ENCODE peak calls at places on chromosomes 11 and 22, in nine cellular contexts. R is mammary epithelial cell, V is Peyer's patch, N is body of pancreas, K is kidney, P is A549, A is psoas muscle, G is right lobe of liver, B is H9. I is an unnamed sample. For H3K4me1, the result is how much of the 10 kb centered on the place peaks cover.

GRCh38 chr11:122007611-122008071 is 108.4 kb downstream of the BLID start:
- DNase-seq in R (no peak), V (no peak), N (peak), K (no peak), P (no peak), A (peak), G (no peak), B (no peak), I (peak)

GRCh38 chr11:44943696-44944095 is 7.0 kb downstream of the TP53I11 start:
- DNase-seq in R (no peak), V (peak), N (peak), K (no peak), P (no peak), A (no peak), G (no peak), B (no peak), I (no peak)

GRCh38 chr11:17744151-17744940 is 9.8 kb downstream of the KCNC1 start:
- DNase-seq in R (no peak), V (no peak), N (no peak), K (peak), P (no peak), A (no peak), G (no peak), B (no peak), I (no peak)

GRCh38 chr11:124174001-124174400 is 9.1 kb upstream of the OR10D3 start:
- DNase-seq in R (peak), V (no peak), N (no peak), K (no peak), P (peak), A (no peak), G (no peak), B (peak), I (no peak)

GRCh38 chr11:45662665-45663485 is 2.5 kb downstream of the CHST1 start:
- DNase-seq in R (peak), V (no peak), N (no peak), K (peak), P (peak), A (no peak), G (no peak), B (no peak), I (no peak)

GRCh38 chr11:33687733-33688479 is 12.7 kb downstream of the C11orf91 start:
- DNase-seq in R (peak), V (no peak), N (peak), K (no peak), P (peak), A (no peak), G (no peak), B (no peak), I (peak)

GRCh38 chr22:45804986-45805325 is 133.3 kb downstream of the ATXN10 start:
- DNase-seq in R (peak), V (no peak), N (no peak), K (no peak), P (peak), A (no peak), G (no peak), B (no peak), I (no peak)

GRCh38 chr11:88359529-88359928 is 22.0 kb upstream of the CTSC start:
- DNase-seq in R (no peak), V (no peak), N (no peak), K (no peak), P (no peak), A (no peak), G (no peak), B (no peak), I (no peak)

GRCh38 chr11:61329871-61330270 is 3.0 kb downstream of the DDB1 start:
- DNase-seq in R (no peak), V (no peak), N (no peak), K (no peak), P (no peak), A (no peak), G (no peak), B (no peak), I (no peak)

GRCh38 chr11:62725686-62726085 is 1.6 kb downstream of the HNRNPUL2 start:
- DNase-seq in R (peak), V (no peak), N (no peak), K (no peak), P (no peak), A (no peak), G (no peak), B (no peak), I (no peak)

GRCh38 chr11:83168756-83169155 is 11.8 kb downstream of the PCF11 start:
- DNase-seq in R (no peak), V (no peak), N (no peak), K (no peak), P (no peak), A (no peak), G (no peak), B (no peak), I (no peak)

GRCh38 chr11:74257934-74258553 is 53.4 kb downstream of the P4HA3 start:
- DNase-seq in R (no peak), V (no peak), N (peak), K (no peak), P (peak), A (peak), G (no peak), B (no peak), I (peak)

GRCh38 chr22:38709306-38709705 is 3.6 kb downstream of the GTPBP1 start:
- DNase-seq in R (no peak), V (no peak), N (no peak), K (no peak), P (no peak), A (no peak), G (no peak), B (no peak), I (no peak)

GRCh38 chr22:33492210-33492651 is 428.0 kb downstream of the LARGE1 start:
- DNase-seq in R (no peak), V (no peak), N (peak), K (no peak), P (no peak), A (no peak), G (no peak), B (no peak), I (no peak)

GRCh38 chr11:121696177-121696863 is 243.6 kb upstream of the SORL1-AS1 start:
- DNase-seq in R (peak), V (no peak), N (peak), K (no peak), P (no peak), A (no peak), G (no peak), B (no peak), I (peak)

GRCh38 chr11:73316422-73316821 is 8.3 kb downstream of the ARHGEF17 start:
- DNase-seq in R (no peak), V (no peak), N (no peak), K (no peak), P (no peak), A (no peak), G (no peak), B (no peak), I (no peak)

GRCh38 chr11:121344824-121345223 is 52.3 kb downstream of the SC5D start:
- DNase-seq in R (no peak), V (no peak), N (no peak), K (no peak), P (no peak), A (no peak), G (no peak), B (no peak), I (no peak)

GRCh38 chr11:104529213-104529612 is 365.3 kb upstream of the PDGFD start:
- DNase-seq in R (no peak), V (no peak), N (no peak), K (no peak), P (no peak), A (no peak), G (no peak), B (no peak), I (no peak)

GRCh38 chr11:110989734-110990133 is 255.8 kb upstream of the POU2AF2 start:
- DNase-seq in R (peak), V (no peak), N (no peak), K (no peak), P (no peak), A (peak), G (no peak), B (no peak), I (no peak)

GRCh38 chr22:27580311-27580897 is 221.2 kb downstream of the MN1 start:
- DNase-seq in R (no peak), V (no peak), N (no peak), K (no peak), P (peak), A (no peak), G (no peak), B (no peak), I (no peak)

GRCh38 chr22:39478461-39478860 is 21.6 kb downstream of the MGAT3 start:
- DNase-seq in R (peak), V (no peak), N (peak), K (peak), P (no peak), A (no peak), G (no peak), B (peak), I (peak)

GRCh38 chr22:29840498-29840897 is 2.4 kb upstream of the ASCC2 start:
- DNase-seq in R (peak), V (no peak), N (no peak), K (no peak), P (no peak), A (no peak), G (no peak), B (no peak), I (no peak)

GRCh38 chr11:75199412-75199955 is 41.1 kb upstream of the TPBGL start:
- DNase-seq in R (no peak), V (no peak), N (no peak), K (no peak), P (no peak), A (no peak), G (no peak), B (no peak), I (no peak)

GRCh38 chr11:1946812-1947480 is at the start of gene MRPL23:
- DNase-seq in R (no peak), V (no peak), N (peak), K (no peak), P (no peak), A (peak), G (no peak), B (no peak), I (no peak)

GRCh38 chr11:112477929-112478317 is 217.3 kb upstream of the PLET1 start:
- DNase-seq in R (peak), V (no peak), N (no peak), K (no peak), P (no peak), A (no peak), G (no peak), B (no peak), I (no peak)

GRCh38 chr11:7600205-7600775 is 73.0 kb downstream of the CYB5R2 start:
- DNase-seq in R (peak), V (no peak), N (peak), K (no peak), P (peak), A (peak), G (peak), B (no peak), I (peak)

DNA sequence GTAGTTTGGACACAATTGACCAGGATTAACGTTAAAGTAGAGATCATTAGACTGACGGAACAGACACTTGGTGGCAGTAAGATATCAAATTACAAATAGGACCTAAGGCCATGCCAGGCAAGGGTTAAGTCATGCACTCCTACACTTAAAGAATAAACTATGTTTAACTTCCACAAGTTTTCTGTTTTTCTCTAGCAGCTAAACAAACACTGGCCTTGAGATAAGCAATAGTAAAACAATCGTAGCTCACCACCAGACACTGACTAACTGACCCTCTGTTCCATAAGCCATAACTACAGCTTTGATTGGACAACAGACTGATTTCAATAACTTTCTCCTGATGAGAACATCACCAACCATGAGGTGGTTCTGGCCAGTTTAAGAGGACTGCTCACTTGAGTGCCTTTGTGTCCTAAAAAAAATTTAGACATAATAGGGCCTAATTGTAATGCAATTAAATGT is 2.0 kb upstream of the CEP126 start:
- DNase-seq in R (no peak), V (no peak), N (no peak), K (no peak), P (peak), A (no peak), G (no peak), B (no peak), I (no peak)
- TF ChIP-seq CTCF in R (no peak), V (no peak), N (no peak), K (no peak), P (peak), A (no peak), G (no peak), B (no peak), I (no peak)

DNA sequence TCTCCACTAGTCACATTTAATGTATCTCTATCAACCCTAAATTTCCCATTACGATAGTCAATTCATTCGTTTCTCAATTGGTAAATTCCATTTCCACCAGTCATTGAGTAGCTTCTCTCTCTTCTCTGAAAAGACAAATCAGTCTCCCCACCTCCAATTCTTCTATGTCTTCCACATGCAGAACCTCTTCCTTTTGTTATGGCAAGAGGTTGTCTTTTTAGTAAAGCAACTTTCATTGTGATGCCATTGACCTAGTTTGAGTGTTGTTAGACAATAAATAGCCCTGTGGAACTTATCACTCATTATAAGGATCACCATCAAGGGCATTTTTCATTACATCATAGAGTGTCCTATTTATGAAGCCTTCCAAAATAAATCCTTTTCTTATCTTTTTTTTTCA is 340.9 kb downstream of the LRRC4C start:
- DNase-seq in R (no peak), V (no peak), N (no peak), K (no peak), P (no peak), A (no peak), G (no peak), B (no peak), I (no peak)
- H3K4me1 ChIP-seq in R (under half), V (under half), N (under half), K (under half), P (under half), A (under half), G (under half), B (under half), I (under half)

GRCh38 chr11:69854719-69855118 is 35.5 kb upstream of the FGF3 start:
- DNase-seq in R (peak), V (no peak), N (no peak), K (no peak), P (peak), A (no peak), G (no peak), B (no peak), I (no peak)
- H3K27ac ChIP-seq in R (peak), V (no peak), N (no peak), K (no peak), P (no peak), A (no peak), G (no peak), B (no peak), I (no peak)

DNA sequence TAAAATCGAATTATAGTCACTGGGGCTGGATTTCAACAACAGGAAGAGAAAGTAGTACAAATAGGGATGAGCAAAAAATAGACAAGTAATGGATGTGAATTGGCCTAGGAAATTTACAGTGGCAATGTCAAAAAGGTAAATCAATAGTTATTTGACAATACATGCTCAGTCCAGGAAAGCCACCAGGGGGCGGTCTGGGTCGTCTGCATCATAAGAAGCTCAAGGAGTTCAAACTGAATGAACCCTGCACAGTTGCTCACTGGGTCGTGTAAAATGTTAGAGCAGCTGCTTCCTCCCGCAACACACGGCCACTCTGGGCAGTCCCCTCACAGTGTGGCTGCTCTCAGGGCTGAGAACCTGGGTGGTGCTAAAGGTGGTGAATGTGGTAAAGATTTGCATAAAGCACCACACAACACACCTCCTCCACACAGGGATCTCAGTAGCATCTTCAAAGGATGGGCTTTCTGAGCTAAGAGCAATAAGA is 85.9 kb downstream of the ZNF280B start:
- DNase-seq in R (peak), V (peak), N (peak), K (no peak), P (peak), A (peak), G (peak), B (peak), I (peak)
- TF ChIP-seq CTCF in R (peak), V (peak), N (peak), K (peak), P (peak), A (peak), G (peak), B (peak), I (peak)

GRCh38 chr11:128289048-128289447 is 298.3 kb downstream of the ETS1 start:
- DNase-seq in R (no peak), V (no peak), N (no peak), K (no peak), P (no peak), A (no peak), G (no peak), B (no peak), I (no peak)

GRCh38 chr11:128291835-128292234 is 295.5 kb downstream of the ETS1 start:
- DNase-seq in R (no peak), V (peak), N (no peak), K (peak), P (no peak), A (no peak), G (no peak), B (no peak), I (no peak)

GRCh38 chr11:128291043-128291442 is 296.3 kb downstream of the ETS1 start:
- DNase-seq in R (no peak), V (peak), N (no peak), K (no peak), P (no peak), A (no peak), G (no peak), B (no peak), I (no peak)

GRCh38 chr11:128288368-128288767 is 299.0 kb downstream of the ETS1 start:
- DNase-seq in R (no peak), V (no peak), N (no peak), K (no peak), P (no peak), A (no peak), G (no peak), B (no peak), I (no peak)

GRCh38 chr11:128290106-128290840 is 297.1 kb downstream of the ETS1 start:
- DNase-seq in R (peak), V (peak), N (peak), K (peak), P (peak), A (peak), G (peak), B (peak), I (peak)
- H3K4me1 ChIP-seq in R (under half), V (under half), N (under half), K (under half), P (under half), A (under half), G (under half), B (under half), I (under half)

GRCh38 chr11:64814712-64815187 is 4.4 kb upstream of the MEN1 start:
- DNase-seq in R (no peak), V (peak), N (no peak), K (no peak), P (no peak), A (no peak), G (no peak), B (no peak), I (no peak)
- H3K27ac ChIP-seq in R (no peak), V (no peak), N (peak), K (no peak), P (no peak), A (no peak), G (no peak), B (no peak), I (no peak)